ENCODE peak calls at places on chromosomes 16 and 17, in five cellular contexts. One of them, this sample, is unnamed.
A peak's percentile ranks its signal among the peaks of the same experiment; 100 is the strongest.

GRCh38 chr17:64024215-64024654 is 3.8 kb upstream of the ICAM2 start:
- DNase-seq in adrenal gland: no peak
- DNase-seq in ascending aorta: no peak
- DNase-seq in ovary: no peak
- DNase-seq in neural progenitor cell: no peak
- DNase-seq in this sample: no peak

GRCh38 chr17:73510981-73511442 is 133.2 kb downstream of the SDK2 start:
- DNase-seq in ascending aorta: no peak
- DNase-seq in ovary: no peak
- DNase-seq in neural progenitor cell: no peak
- DNase-seq in adrenal gland: no peak
- DNase-seq in this sample: no peak

GRCh38 chr17:37031493-37032083 is 82.8 kb downstream of the AATF start:
- DNase-seq in ovary: no peak
- DNase-seq in ascending aorta: no peak
- DNase-seq in adrenal gland: no peak
- DNase-seq in neural progenitor cell: no peak
- DNase-seq in this sample: no peak

GRCh38 chr17:27540300-27541105 is 84.3 kb downstream of the KSR1 start:
- DNase-seq in ascending aorta: peak; percentile 69
- DNase-seq in neural progenitor cell: no peak
- DNase-seq in ovary: peak; percentile 97
- DNase-seq in adrenal gland: peak; percentile 98
- DNase-seq in this sample: no peak

GRCh38 chr16:50704245-50704644 is 10.8 kb downstream of the NOD2 start:
- DNase-seq in ovary: no peak
- DNase-seq in ascending aorta: no peak
- DNase-seq in neural progenitor cell: no peak
- DNase-seq in adrenal gland: no peak
- DNase-seq in this sample: no peak

GRCh38 chr17:47980516-47980915 is 9.6 kb downstream of the CDK5RAP3 start:
- DNase-seq in ovary: no peak
- DNase-seq in adrenal gland: no peak
- DNase-seq in ascending aorta: no peak
- DNase-seq in neural progenitor cell: no peak
- DNase-seq in this sample: no peak

GRCh38 chr17:20092973-20093626 is 83.9 kb downstream of the SPECC1 start:
- DNase-seq in neural progenitor cell: no peak
- DNase-seq in ascending aorta: no peak
- DNase-seq in adrenal gland: no peak
- DNase-seq in ovary: no peak
- DNase-seq in this sample: no peak

GRCh38 chr17:48621410-48622387 is 4.5 kb downstream of the HOXB9 start:
- DNase-seq in neural progenitor cell: no peak
- DNase-seq in ascending aorta: no peak
- DNase-seq in adrenal gland: no peak
- DNase-seq in ovary: no peak
- DNase-seq in this sample: no peak

GRCh38 chr16:64475627-64476351 is 646.1 kb downstream of the CDH11 start:
- DNase-seq in ovary: no peak
- DNase-seq in ascending aorta: no peak
- DNase-seq in neural progenitor cell: no peak
- DNase-seq in adrenal gland: no peak
- DNase-seq in this sample: no peak

GRCh38 chr17:83031321-83031945 is 48.0 kb upstream of the METRNL start:
- DNase-seq in neural progenitor cell: no peak
- DNase-seq in ovary: no peak
- DNase-seq in adrenal gland: no peak
- DNase-seq in ascending aorta: no peak
- DNase-seq in this sample: no peak

GRCh38 chr17:72294487-72294893 is 173.7 kb downstream of the SOX9 start:
- DNase-seq in neural progenitor cell: no peak
- DNase-seq in ovary: no peak
- DNase-seq in adrenal gland: no peak
- DNase-seq in ascending aorta: no peak
- DNase-seq in this sample: no peak

GRCh38 chr16:72926671-72927070 is 121.3 kb downstream of the ZFHX3 start:
- DNase-seq in ovary: no peak
- DNase-seq in neural progenitor cell: no peak
- DNase-seq in adrenal gland: no peak
- DNase-seq in ascending aorta: no peak
- DNase-seq in this sample: no peak

GRCh38 chr17:65099475-65099874 is 37.7 kb upstream of the RGS9 start:
- DNase-seq in neural progenitor cell: no peak
- DNase-seq in ovary: no peak
- DNase-seq in ascending aorta: no peak
- DNase-seq in adrenal gland: no peak
- DNase-seq in this sample: no peak

GRCh38 chr16:58661199-58661830 is 23.3 kb downstream of the SLC38A7 start:
- DNase-seq in adrenal gland: peak; percentile 86
- DNase-seq in ovary: no peak
- DNase-seq in neural progenitor cell: peak; percentile 79
- DNase-seq in ascending aorta: no peak
- DNase-seq in this sample: peak; percentile 75

DNA sequence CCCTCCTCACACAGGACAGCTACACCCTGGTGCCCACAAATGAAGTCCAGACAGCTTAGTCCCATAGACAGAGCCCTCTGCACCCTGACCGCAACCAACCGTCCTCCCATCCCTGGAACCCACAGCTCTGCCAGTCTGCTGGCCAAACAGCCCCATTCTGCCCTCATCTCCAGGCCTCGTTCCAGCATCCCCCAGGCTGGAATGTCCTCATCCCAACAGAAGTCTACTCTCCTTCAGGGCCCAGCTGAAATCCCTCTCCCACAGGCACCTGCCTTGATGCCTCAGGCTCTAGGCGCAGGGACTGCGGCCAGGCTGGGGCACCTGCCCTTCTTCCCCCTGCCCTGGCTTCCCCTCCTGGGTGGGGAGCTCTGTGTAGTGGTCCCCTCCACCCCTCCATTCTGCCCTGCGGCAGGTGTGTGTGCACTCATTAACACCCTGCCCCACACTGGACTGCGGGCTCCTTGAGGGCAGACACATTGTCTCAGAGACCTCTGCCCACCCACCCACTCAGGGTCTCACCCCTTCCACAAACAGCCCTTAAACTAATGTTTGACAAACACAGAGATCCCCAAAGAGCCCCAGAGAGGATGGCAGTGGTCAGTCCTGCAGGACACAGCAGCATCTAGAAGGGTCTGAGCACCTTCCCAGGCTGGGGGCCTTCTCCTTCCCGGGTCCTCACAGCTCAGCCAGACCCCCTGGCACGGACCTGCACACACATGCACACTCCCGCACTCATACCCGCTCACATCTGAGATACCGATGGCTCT is 830 bp downstream of the GRIN2C start:
- DNase-seq in ovary: no peak
- DNase-seq in neural progenitor cell: no peak
- DNase-seq in adrenal gland: no peak
- DNase-seq in ascending aorta: no peak
- DNase-seq in this sample: no peak
- H3K4me3 ChIP-seq in ovary: no peak overlapping the region
- H3K4me3 ChIP-seq in neural progenitor cell: no peak overlapping the region
- H3K4me3 ChIP-seq in adrenal gland: no peak overlapping the region
- H3K4me3 ChIP-seq in ascending aorta: no peak overlapping the region
- H3K4me3 ChIP-seq in this sample: peak overlapping the region; percentile 49

GRCh38 chr17:41656249-41657023 is 32.1 kb upstream of the KRT17 start:
- DNase-seq in ascending aorta: no peak
- DNase-seq in ovary: no peak
- DNase-seq in neural progenitor cell: no peak
- DNase-seq in adrenal gland: no peak
- DNase-seq in this sample: no peak
- H3K27ac ChIP-seq in ascending aorta: no peak overlapping the region
- H3K27ac ChIP-seq in ovary: no peak overlapping the region
- H3K27ac ChIP-seq in neural progenitor cell: no peak overlapping the region
- H3K27ac ChIP-seq in adrenal gland: no peak overlapping the region
- H3K27ac ChIP-seq in this sample: no peak overlapping the region

DNA sequence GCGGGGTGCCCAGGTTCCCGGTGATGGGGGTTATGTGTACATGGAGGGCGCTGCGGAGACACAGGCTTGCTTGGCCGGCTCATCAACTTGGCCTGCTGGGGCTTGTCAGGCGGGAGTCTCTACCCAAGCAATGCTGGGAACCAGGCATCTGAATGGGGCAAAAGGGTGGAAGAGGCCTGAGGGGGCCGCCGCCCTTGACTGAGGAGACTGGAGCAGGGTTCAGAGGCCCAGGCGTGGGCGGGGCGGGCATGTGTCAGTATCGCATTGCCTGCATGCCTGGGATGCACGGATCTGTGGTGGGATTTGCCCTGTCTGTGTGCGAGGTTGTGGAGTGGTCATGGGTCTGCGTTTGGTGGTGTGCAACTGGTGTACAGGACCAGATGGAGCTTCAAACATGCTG is 21.1 kb downstream of the ARHGAP23 start:
- DNase-seq in ovary: no peak
- DNase-seq in adrenal gland: no peak
- DNase-seq in ascending aorta: no peak
- DNase-seq in neural progenitor cell: no peak
- DNase-seq in this sample: no peak
- H3K4me3 ChIP-seq in ovary: no peak overlapping the region
- H3K4me3 ChIP-seq in adrenal gland: no peak overlapping the region
- H3K4me3 ChIP-seq in ascending aorta: no peak overlapping the region
- H3K4me3 ChIP-seq in neural progenitor cell: no peak overlapping the region
- H3K4me3 ChIP-seq in this sample: no peak overlapping the region

GRCh38 chr16:67463059-67463458 is 17.9 kb downstream of the ATP6V0D1 start:
- DNase-seq in neural progenitor cell: no peak
- DNase-seq in ascending aorta: no peak
- DNase-seq in ovary: no peak
- DNase-seq in adrenal gland: no peak
- DNase-seq in this sample: no peak

GRCh38 chr16:67461600-67462278 is 19.2 kb downstream of the ATP6V0D1 start:
- DNase-seq in neural progenitor cell: no peak
- DNase-seq in ovary: no peak
- DNase-seq in ascending aorta: no peak
- DNase-seq in adrenal gland: no peak
- DNase-seq in this sample: no peak

GRCh38 chr16:67462279-67462655 is 18.7 kb downstream of the ATP6V0D1 start:
- DNase-seq in ascending aorta: no peak
- DNase-seq in adrenal gland: no peak
- DNase-seq in neural progenitor cell: no peak
- DNase-seq in ovary: no peak
- DNase-seq in this sample: no peak

GRCh38 chr16:67464565-67464964 is 16.4 kb downstream of the ATP6V0D1 start:
- DNase-seq in ovary: no peak
- DNase-seq in adrenal gland: peak; percentile 83
- DNase-seq in neural progenitor cell: no peak
- DNase-seq in ascending aorta: no peak
- DNase-seq in this sample: no peak

GRCh38 chr16:67463691-67464090 is 17.3 kb downstream of the ATP6V0D1 start:
- DNase-seq in ovary: no peak
- DNase-seq in ascending aorta: no peak
- DNase-seq in neural progenitor cell: no peak
- DNase-seq in adrenal gland: no peak
- DNase-seq in this sample: no peak
- H3K27ac ChIP-seq in ovary: no peak overlapping the region
- H3K27ac ChIP-seq in ascending aorta: no peak overlapping the region
- H3K27ac ChIP-seq in neural progenitor cell: no peak overlapping the region
- H3K27ac ChIP-seq in adrenal gland: no peak overlapping the region
- H3K27ac ChIP-seq in this sample: no peak overlapping the region

DNA sequence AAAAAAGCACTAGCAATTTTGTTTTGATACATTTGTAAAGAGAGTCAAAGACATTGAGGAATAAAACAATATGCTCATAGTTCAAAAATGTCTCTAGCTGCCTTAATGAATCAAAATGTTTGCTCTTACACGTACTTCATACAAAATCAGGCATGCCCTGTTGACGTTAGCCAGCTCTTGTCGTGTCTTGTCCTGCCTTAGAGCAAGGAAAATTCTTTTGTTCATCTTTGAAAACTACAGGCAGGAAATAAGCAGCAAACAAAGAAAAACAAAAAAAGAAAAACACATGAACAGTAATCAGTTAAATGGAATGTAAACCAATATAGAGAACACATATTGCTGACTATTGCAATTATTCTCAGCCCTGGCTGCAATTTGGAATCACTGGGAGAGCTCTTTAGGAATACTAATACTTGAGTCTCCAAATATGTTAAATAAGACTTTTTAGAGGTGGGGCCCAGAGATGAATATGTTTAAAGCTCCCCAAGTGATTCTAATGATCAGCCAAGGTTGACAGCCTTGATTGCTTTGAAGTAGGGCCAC is 1.7 kb downstream of the CAPNS2 start:
- DNase-seq in neural progenitor cell: no peak
- DNase-seq in ascending aorta: no peak
- DNase-seq in adrenal gland: no peak
- DNase-seq in ovary: no peak
- DNase-seq in this sample: no peak
- H3K4me3 ChIP-seq in neural progenitor cell: no peak overlapping the region
- H3K4me3 ChIP-seq in ascending aorta: no peak overlapping the region
- H3K4me3 ChIP-seq in adrenal gland: no peak overlapping the region
- H3K4me3 ChIP-seq in ovary: no peak overlapping the region
- H3K4me3 ChIP-seq in this sample: no peak overlapping the region

GRCh38 chr16:10569629-10570028 is 10.8 kb downstream of the EMP2 start:
- DNase-seq in neural progenitor cell: no peak
- DNase-seq in ascending aorta: no peak
- DNase-seq in ovary: no peak
- DNase-seq in adrenal gland: no peak
- DNase-seq in this sample: no peak
- H3K27ac ChIP-seq in neural progenitor cell: no peak overlapping the region
- H3K27ac ChIP-seq in ascending aorta: peak overlapping the region; percentile 79
- H3K27ac ChIP-seq in ovary: no peak overlapping the region
- H3K27ac ChIP-seq in adrenal gland: no peak overlapping the region
- H3K27ac ChIP-seq in this sample: no peak overlapping the region

GRCh38 chr16:4319454-4319853 is 3.6 kb downstream of the GLIS2 start:
- DNase-seq in ovary: peak; percentile 64
- DNase-seq in adrenal gland: no peak
- DNase-seq in neural progenitor cell: no peak
- DNase-seq in ascending aorta: no peak
- DNase-seq in this sample: no peak
- H3K4me3 ChIP-seq in ovary: no peak overlapping the region
- H3K4me3 ChIP-seq in adrenal gland: no peak overlapping the region
- H3K4me3 ChIP-seq in neural progenitor cell: no peak overlapping the region
- H3K4me3 ChIP-seq in ascending aorta: peak overlapping the region; percentile 37
- H3K4me3 ChIP-seq in this sample: no peak overlapping the region

DNA sequence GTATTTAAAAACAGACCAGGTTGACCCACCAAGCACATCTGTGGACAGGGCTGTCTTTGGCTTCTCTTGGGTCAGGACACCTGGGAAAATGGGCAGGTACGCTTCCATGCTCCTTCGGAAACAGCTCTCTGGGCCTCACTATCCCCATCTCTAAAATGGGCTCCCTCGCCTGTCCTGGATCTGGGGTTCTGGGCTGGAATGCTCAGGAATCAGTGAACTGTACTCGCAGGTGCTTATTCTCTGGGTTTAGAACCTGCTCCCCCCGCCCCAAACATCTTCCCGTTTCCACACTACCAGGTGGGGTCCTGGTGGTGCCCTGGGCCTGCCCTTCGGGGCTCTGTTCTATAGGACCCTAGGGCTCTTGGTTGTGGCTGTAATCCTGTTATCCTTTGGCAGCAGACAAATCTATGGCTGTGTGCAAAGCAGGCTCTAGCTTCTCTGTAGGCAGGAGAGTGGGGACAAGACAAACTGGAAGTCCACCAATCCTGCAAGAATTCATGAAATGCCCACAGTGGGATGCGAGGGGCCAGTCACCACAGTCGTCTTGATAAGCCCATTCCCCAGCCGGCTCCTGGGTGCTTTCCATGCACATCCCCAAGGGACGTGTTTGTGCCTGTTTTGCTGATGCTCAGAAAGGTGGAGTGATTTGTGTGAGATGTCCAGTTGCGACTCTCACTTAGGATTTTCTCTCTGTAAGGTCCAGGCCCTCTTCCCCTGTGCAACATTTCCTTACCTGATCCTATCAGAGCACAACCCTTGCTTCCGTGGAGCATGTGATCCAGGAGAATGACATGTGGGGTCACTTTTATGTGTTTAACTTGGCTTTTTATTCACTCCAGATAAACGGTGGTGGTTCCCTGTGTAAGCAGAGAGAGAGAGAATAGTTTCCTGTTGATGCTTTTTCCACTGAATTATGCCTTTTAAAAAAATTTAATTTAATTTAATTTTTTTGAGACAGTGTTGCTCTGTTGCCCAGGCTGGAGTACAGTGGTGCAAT is 37.2 kb downstream of the HAPSTR1 start:
- DNase-seq in adrenal gland: no peak
- DNase-seq in ascending aorta: no peak
- DNase-seq in neural progenitor cell: no peak
- DNase-seq in ovary: no peak
- DNase-seq in this sample: no peak
- H3K27ac ChIP-seq in adrenal gland: no peak overlapping the region
- H3K27ac ChIP-seq in ascending aorta: peak overlapping the region; percentile 69
- H3K27ac ChIP-seq in neural progenitor cell: no peak overlapping the region
- H3K27ac ChIP-seq in ovary: no peak overlapping the region
- H3K27ac ChIP-seq in this sample: peak overlapping the region; percentile 64

This sample was measured in A673.